ENCODE peak calls at places on chromosome 20, in seven cellular contexts. C is CD4-positive, CD25-positive, alpha-beta regulatory T cell; Q is BE2C; O is IMR-90; U is left ventricle myocardium inferior; R is cardiac fibroblast; K is pancreas. W is an unnamed sample.

GRCh38 chr20:33667245-33668086 is 723 bp downstream of the ACTL10 start:
- DNase-seq in C (peak; percentile 52), R (peak; percentile 82), U (peak; percentile 58), Q (peak; percentile 85), K (peak; percentile 74), O (peak; percentile 54), W (no peak)

GRCh38 chr20:63004607-63005211 is 2.1 kb downstream of the BHLHE23 start:
- DNase-seq in O (no peak), C (no peak), Q (no peak), R (no peak), U (no peak), K (no peak), W (no peak)

GRCh38 chr20:40639956-40640355 is 49.1 kb downstream of the MAFB start:
- DNase-seq in O (no peak), R (no peak), U (no peak), K (no peak), Q (no peak), C (no peak), W (no peak)

GRCh38 chr20:63472159-63472811 is at the start of gene KCNQ2:
- DNase-seq in R (no peak), K (no peak), C (no peak), O (no peak), U (no peak), Q (no peak), W (no peak)

GRCh38 chr20:31712564-31713311 is 9.9 kb downstream of the BCL2L1 start:
- DNase-seq in O (peak; percentile 82), R (peak; percentile 90), C (no peak), Q (no peak), K (peak; percentile 86), U (peak; percentile 87), W (no peak)

GRCh38 chr20:14384411-14384810 is 47.0 kb upstream of the FLRT3 start:
- DNase-seq in U (no peak), K (no peak), C (no peak), O (peak; percentile 59), Q (no peak), R (peak; percentile 18), W (no peak)

GRCh38 chr20:46186210-46186609 is 68.1 kb downstream of the CD40 start:
- DNase-seq in Q (no peak), U (no peak), O (no peak), R (no peak), K (no peak), C (no peak), W (no peak)

GRCh38 chr20:38407321-38407720 is 27.8 kb downstream of the SNHG17 start:
- DNase-seq in K (no peak), U (no peak), O (no peak), Q (no peak), C (no peak), R (no peak), W (no peak)

GRCh38 chr20:63267681-63268080 is 4.9 kb upstream of the ARFGAP1 start:
- DNase-seq in Q (no peak), K (no peak), R (no peak), U (no peak), O (no peak), C (no peak), W (no peak)

GRCh38 chr20:61886721-61887658 is 178.7 kb downstream of the TAF4 start:
- DNase-seq in O (peak; percentile 35), R (peak; percentile 29), K (peak; percentile 11), Q (peak; percentile 68), U (no peak), C (no peak), W (peak; percentile 70)

GRCh38 chr20:49866051-49866450 is 49.3 kb downstream of the SPATA2 start:
- DNase-seq in Q (no peak), C (no peak), O (peak; percentile 75), U (no peak), R (no peak), K (no peak), W (no peak)
- H3K4me3 ChIP-seq in Q (no peak overlapping the region), C (no peak overlapping the region), O (no peak overlapping the region), U (no peak overlapping the region), R (no peak overlapping the region), K (no peak overlapping the region), W (no peak overlapping the region)

GRCh38 chr20:36153754-36154695 is 515 bp upstream of the EPB41L1 start:
- DNase-seq in R (peak; percentile 82), O (peak; percentile 59), Q (peak; percentile 96), U (peak; percentile 93), K (peak; percentile 89), C (no peak), W (no peak)
- H3K4me3 ChIP-seq in R (peak overlapping the region; percentile 62), O (peak overlapping the region; percentile 63), Q (peak overlapping the region; percentile 69), U (peak overlapping the region; percentile 77), K (no peak overlapping the region), C (no peak overlapping the region), W (no peak overlapping the region)

DNA sequence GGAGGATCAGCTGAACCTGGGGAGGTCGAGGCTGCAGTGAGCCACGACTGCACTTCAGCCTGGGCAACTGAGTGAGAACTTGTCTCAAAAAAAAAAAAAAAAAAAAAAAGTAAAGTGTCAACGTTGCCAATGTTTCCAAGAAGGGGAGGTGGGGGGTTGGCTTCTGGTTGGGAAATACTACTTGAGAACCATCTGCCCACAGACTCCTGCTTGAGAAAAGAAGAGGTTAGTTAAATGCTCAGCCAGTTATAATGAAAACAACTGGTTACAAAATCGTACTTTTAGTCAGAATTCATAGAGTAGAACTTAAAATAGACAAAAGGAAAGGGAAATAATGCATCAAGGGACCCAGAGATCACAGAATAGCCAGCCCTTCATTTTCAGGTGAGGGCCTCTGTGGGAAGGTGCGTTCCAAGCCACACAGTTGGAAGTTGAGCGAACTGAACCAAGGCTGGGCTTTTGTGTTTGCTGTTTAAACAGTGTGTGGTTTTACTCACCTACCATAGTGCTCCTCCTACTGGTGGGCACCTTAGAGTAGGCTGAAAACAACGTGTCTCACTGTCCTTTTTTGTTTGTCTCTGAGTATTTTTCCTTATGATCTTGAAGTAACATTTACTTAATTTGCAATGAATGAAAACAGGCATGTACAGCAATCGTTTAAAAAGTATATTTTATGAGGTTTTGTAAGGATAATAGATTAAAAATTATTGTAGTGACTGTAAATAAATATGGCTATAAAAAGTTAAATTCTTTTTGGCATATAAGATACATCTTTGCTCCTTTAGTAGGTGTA is 200.7 kb downstream of the BCAS1 start:
- DNase-seq in R (peak; percentile 85), Q (peak; percentile 77), C (peak; percentile 49), U (no peak), K (peak; percentile 78), O (peak; percentile 74), W (peak; percentile 92)
- H3K4me3 ChIP-seq in R (no peak overlapping the region), Q (no peak overlapping the region), C (peak overlapping the region; percentile 81), U (peak overlapping the region; percentile 11), K (no peak overlapping the region), O (no peak overlapping the region), W (peak overlapping the region; percentile 25)

GRCh38 chr20:17964073-17964472 is 4.5 kb downstream of the SNX5 start:
- DNase-seq in C (no peak), U (no peak), Q (no peak), O (no peak), K (no peak), R (no peak), W (no peak)
- H3K4me3 ChIP-seq in C (peak overlapping the region; percentile 97), U (no peak overlapping the region), Q (no peak overlapping the region), O (no peak overlapping the region), K (no peak overlapping the region), R (no peak overlapping the region), W (no peak overlapping the region)

DNA sequence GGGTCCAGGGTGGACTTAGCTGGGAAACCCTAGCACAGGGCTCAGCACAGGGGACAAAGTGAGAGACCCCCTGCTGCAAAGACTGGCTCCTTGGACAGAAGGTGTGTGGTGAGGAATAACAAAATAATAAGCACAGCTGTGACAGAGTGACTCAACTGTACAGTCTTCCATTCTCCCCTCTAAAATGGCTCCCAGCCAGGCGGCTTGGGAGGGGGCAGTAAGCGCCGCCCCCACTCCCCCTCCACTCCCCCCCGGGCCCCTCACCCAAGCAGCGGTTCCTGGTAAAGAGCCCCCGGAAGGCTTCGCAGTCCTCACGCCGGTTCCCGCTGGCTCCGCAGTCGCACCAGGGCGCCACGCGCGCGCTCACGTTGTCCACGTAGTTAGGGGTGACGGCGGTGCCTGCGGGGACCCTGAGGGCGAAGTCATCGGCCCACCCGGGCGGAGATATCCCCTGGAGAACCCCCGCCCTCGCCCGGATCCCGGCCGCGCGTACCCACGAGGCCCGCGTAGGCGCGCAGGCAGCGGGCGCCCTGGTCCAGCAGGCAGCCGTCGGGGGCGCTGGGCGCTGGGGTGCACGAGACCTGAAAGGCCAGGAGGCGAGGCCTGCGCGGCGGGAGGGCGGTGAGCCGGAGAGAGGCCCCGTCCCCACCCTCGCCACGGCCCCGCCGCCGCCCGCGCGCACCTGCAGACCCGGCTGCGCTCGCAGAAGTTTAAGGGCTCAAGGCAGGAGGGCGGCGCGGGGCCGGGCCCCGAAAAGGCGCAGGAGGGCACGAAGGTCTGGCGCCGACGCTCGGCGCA is 2.7 kb downstream of the GFRA4 start:
- DNase-seq in Q (no peak), U (no peak), K (no peak), C (no peak), R (no peak), O (no peak), W (no peak)
- H3K4me3 ChIP-seq in Q (no peak overlapping the region), U (peak overlapping the region; percentile 43), K (no peak overlapping the region), C (no peak overlapping the region), R (no peak overlapping the region), O (no peak overlapping the region), W (no peak overlapping the region)

GRCh38 chr20:44745560-44746366 is at the start of gene KCNK15:
- DNase-seq in Q (peak; percentile 35), U (peak; percentile 55), C (no peak), O (peak; percentile 17), R (peak; percentile 36), K (peak; percentile 29), W (no peak)
- H3K4me3 ChIP-seq in Q (peak within 1 kb of the TSS; percentile 53), U (peak within 1 kb of the TSS; percentile 68), C (no peak within 1 kb of the TSS), O (peak within 1 kb of the TSS; percentile 27), R (peak within 1 kb of the TSS; percentile 49), K (peak within 1 kb of the TSS; percentile 35), W (no peak within 1 kb of the TSS)